ENCODE peak calls at places on chromosomes 16 and 17, in seven cellular contexts. One of them, this sample, is unnamed.

GRCh38 chr17:17108681-17109049 is 66.4 kb downstream of the MPRIP start:
- DNase-seq in IMR-90: no peak
- DNase-seq in mesendoderm: no peak
- DNase-seq in trophoblast cell: no peak
- DNase-seq in mesenchymal stem cell: no peak
- DNase-seq in H9: no peak
- DNase-seq in H1: no peak
- DNase-seq in this sample: no peak

GRCh38 chr17:68675723-68676122 is 74.6 kb upstream of the FAM20A start:
- DNase-seq in IMR-90: no peak
- DNase-seq in mesendoderm: no peak
- DNase-seq in trophoblast cell: no peak
- DNase-seq in mesenchymal stem cell: no peak
- DNase-seq in H9: no peak
- DNase-seq in H1: no peak
- DNase-seq in this sample: no peak

GRCh38 chr16:23534868-23535860 is 22.0 kb downstream of the EARS2 start:
- DNase-seq in IMR-90: peak
- DNase-seq in mesendoderm: no peak
- DNase-seq in trophoblast cell: peak
- DNase-seq in mesenchymal stem cell: no peak
- DNase-seq in H9: no peak
- DNase-seq in H1: no peak
- DNase-seq in this sample: no peak

GRCh38 chr17:77322284-77322533 is 181.4 kb downstream of the SEC14L1 start:
- DNase-seq in IMR-90: no peak
- DNase-seq in mesendoderm: no peak
- DNase-seq in trophoblast cell: no peak
- DNase-seq in mesenchymal stem cell: no peak
- DNase-seq in H9: no peak
- DNase-seq in H1: no peak
- DNase-seq in this sample: no peak

GRCh38 chr16:65323655-65324237 is 201.9 kb upstream of the CDH11 start:
- DNase-seq in IMR-90: no peak
- DNase-seq in mesendoderm: no peak
- DNase-seq in trophoblast cell: no peak
- DNase-seq in mesenchymal stem cell: no peak
- DNase-seq in H9: no peak
- DNase-seq in H1: no peak
- DNase-seq in this sample: no peak

GRCh38 chr16:35398208-35398607 is 1938.8 kb downstream of the TP53TG3F start:
- DNase-seq in IMR-90: no peak
- DNase-seq in mesendoderm: no peak
- DNase-seq in trophoblast cell: no peak
- DNase-seq in mesenchymal stem cell: no peak
- DNase-seq in H9: no peak
- DNase-seq in H1: no peak
- DNase-seq in this sample: no peak

GRCh38 chr17:79739148-79740062 is 8.7 kb downstream of the ENPP7 start:
- DNase-seq in IMR-90: no peak
- DNase-seq in mesendoderm: no peak
- DNase-seq in trophoblast cell: no peak
- DNase-seq in mesenchymal stem cell: no peak
- DNase-seq in H9: no peak
- DNase-seq in H1: no peak
- DNase-seq in this sample: no peak

GRCh38 chr17:77840576-77841160 is 117.8 kb upstream of the TNRC6C start:
- DNase-seq in IMR-90: no peak
- DNase-seq in mesendoderm: no peak
- DNase-seq in trophoblast cell: no peak
- DNase-seq in mesenchymal stem cell: no peak
- DNase-seq in H9: no peak
- DNase-seq in H1: no peak
- DNase-seq in this sample: no peak

GRCh38 chr16:84354306-84354705 is 14.0 kb upstream of the ATP2C2 start:
- DNase-seq in IMR-90: no peak
- DNase-seq in mesendoderm: no peak
- DNase-seq in trophoblast cell: peak
- DNase-seq in mesenchymal stem cell: no peak
- DNase-seq in H9: no peak
- DNase-seq in H1: no peak
- DNase-seq in this sample: no peak

GRCh38 chr16:28572659-28573510 is 19.2 kb downstream of the SGF29 start:
- DNase-seq in IMR-90: peak
- DNase-seq in mesendoderm: peak
- DNase-seq in trophoblast cell: no peak
- DNase-seq in mesenchymal stem cell: peak
- DNase-seq in H9: no peak
- DNase-seq in H1: no peak
- DNase-seq in this sample: peak

GRCh38 chr16:24070851-24071250 is 185.3 kb upstream of the CACNG3 start:
- DNase-seq in IMR-90: peak
- DNase-seq in mesendoderm: peak
- DNase-seq in trophoblast cell: peak
- DNase-seq in mesenchymal stem cell: no peak
- DNase-seq in H9: peak
- DNase-seq in H1: peak
- DNase-seq in this sample: peak

GRCh38 chr16:20846030-20846429 is 39.7 kb downstream of the REXO5 start:
- DNase-seq in IMR-90: no peak
- DNase-seq in mesendoderm: no peak
- DNase-seq in trophoblast cell: no peak
- DNase-seq in mesenchymal stem cell: no peak
- DNase-seq in H9: no peak
- DNase-seq in H1: no peak
- DNase-seq in this sample: no peak

GRCh38 chr17:29148790-29149430 is 31.3 kb downstream of the MYO18A start:
- DNase-seq in IMR-90: peak
- DNase-seq in mesendoderm: peak
- DNase-seq in trophoblast cell: peak
- DNase-seq in mesenchymal stem cell: peak
- DNase-seq in H9: peak
- DNase-seq in H1: peak
- DNase-seq in this sample: peak

GRCh38 chr16:67673712-67674580 is 7.3 kb downstream of the C16orf86 start:
- DNase-seq in IMR-90: no peak
- DNase-seq in mesendoderm: no peak
- DNase-seq in trophoblast cell: no peak
- DNase-seq in mesenchymal stem cell: no peak
- DNase-seq in H9: no peak
- DNase-seq in H1: no peak
- DNase-seq in this sample: no peak

GRCh38 chr17:61689610-61690180 is 98.7 kb upstream of the NACA2 start:
- DNase-seq in IMR-90: peak
- DNase-seq in mesendoderm: no peak
- DNase-seq in trophoblast cell: no peak
- DNase-seq in mesenchymal stem cell: peak
- DNase-seq in H9: no peak
- DNase-seq in H1: no peak
- DNase-seq in this sample: no peak

GRCh38 chr16:75576384-75576811 is 10.2 kb downstream of the GABARAPL2 start:
- DNase-seq in IMR-90: no peak
- DNase-seq in mesendoderm: no peak
- DNase-seq in trophoblast cell: no peak
- DNase-seq in mesenchymal stem cell: no peak
- DNase-seq in H9: no peak
- DNase-seq in H1: no peak
- DNase-seq in this sample: no peak

GRCh38 chr16:50719401-50720337 is 22.2 kb upstream of the CYLD start:
- DNase-seq in IMR-90: no peak
- DNase-seq in mesendoderm: peak
- DNase-seq in trophoblast cell: peak
- DNase-seq in mesenchymal stem cell: no peak
- DNase-seq in H9: peak
- DNase-seq in H1: peak
- DNase-seq in this sample: no peak

GRCh38 chr17:5413682-5414081 is 5.8 kb downstream of the NUP88 start:
- DNase-seq in IMR-90: peak
- DNase-seq in mesendoderm: peak
- DNase-seq in trophoblast cell: no peak
- DNase-seq in mesenchymal stem cell: peak
- DNase-seq in H9: no peak
- DNase-seq in H1: no peak
- DNase-seq in this sample: no peak

GRCh38 chr17:64537488-64537887 is 30.7 kb downstream of the CEP95 start:
- DNase-seq in IMR-90: no peak
- DNase-seq in mesendoderm: no peak
- DNase-seq in trophoblast cell: no peak
- DNase-seq in mesenchymal stem cell: no peak
- DNase-seq in H9: no peak
- DNase-seq in H1: no peak
- DNase-seq in this sample: no peak

GRCh38 chr17:73785466-73785865 is 141.2 kb upstream of the SDK2 start:
- DNase-seq in IMR-90: no peak
- DNase-seq in mesendoderm: no peak
- DNase-seq in trophoblast cell: no peak
- DNase-seq in mesenchymal stem cell: no peak
- DNase-seq in H9: no peak
- DNase-seq in H1: no peak
- DNase-seq in this sample: no peak

GRCh38 chr17:73791121-73791520 is 146.9 kb upstream of the SDK2 start:
- DNase-seq in IMR-90: no peak
- DNase-seq in mesendoderm: no peak
- DNase-seq in trophoblast cell: no peak
- DNase-seq in mesenchymal stem cell: no peak
- DNase-seq in H9: no peak
- DNase-seq in H1: no peak
- DNase-seq in this sample: no peak

GRCh38 chr17:73787036-73787720 is 142.9 kb upstream of the SDK2 start:
- DNase-seq in IMR-90: no peak
- DNase-seq in mesendoderm: peak
- DNase-seq in trophoblast cell: no peak
- DNase-seq in mesenchymal stem cell: no peak
- DNase-seq in H9: no peak
- DNase-seq in H1: no peak
- DNase-seq in this sample: peak

GRCh38 chr17:73786286-73786743 is 142.1 kb upstream of the SDK2 start:
- DNase-seq in IMR-90: no peak
- DNase-seq in mesendoderm: peak
- DNase-seq in trophoblast cell: no peak
- DNase-seq in mesenchymal stem cell: no peak
- DNase-seq in H9: peak
- DNase-seq in H1: peak
- DNase-seq in this sample: peak

DNA sequence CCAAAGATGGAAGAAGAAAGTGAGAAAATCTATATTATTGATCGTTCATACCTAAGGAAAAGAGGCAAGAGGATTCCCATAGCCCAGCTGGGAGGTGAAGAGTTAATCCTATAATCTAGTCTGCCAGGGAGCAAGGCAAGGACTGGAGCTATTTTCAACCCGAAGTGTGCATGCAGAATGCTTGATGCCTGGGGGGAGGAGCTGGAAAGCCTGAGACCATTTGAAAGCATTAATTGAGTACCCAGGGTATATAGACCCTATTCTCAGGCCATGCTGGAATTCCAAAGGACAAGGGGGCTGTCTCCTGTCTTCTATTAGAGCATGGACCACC is 143.4 kb upstream of the SDK2 start:
- DNase-seq in IMR-90: no peak
- DNase-seq in mesendoderm: no peak
- DNase-seq in trophoblast cell: no peak
- DNase-seq in mesenchymal stem cell: no peak
- DNase-seq in H9: no peak
- DNase-seq in H1: no peak
- DNase-seq in this sample: peak
- H3K18ac ChIP-seq in IMR-90: no peak
- H3K18ac ChIP-seq in mesendoderm: no peak
- H3K18ac ChIP-seq in trophoblast cell: no peak
- H3K18ac ChIP-seq in mesenchymal stem cell: no peak
- H3K18ac ChIP-seq in H9: no peak
- H3K18ac ChIP-seq in H1: no peak
- H3K18ac ChIP-seq in this sample: peak

GRCh38 chr17:32769846-32770245 is 107.1 kb downstream of the MYO1D start:
- DNase-seq in IMR-90: no peak
- DNase-seq in mesendoderm: peak
- DNase-seq in trophoblast cell: peak
- DNase-seq in mesenchymal stem cell: no peak
- DNase-seq in H9: no peak
- DNase-seq in H1: no peak
- DNase-seq in this sample: no peak
- H3K18ac ChIP-seq in IMR-90: no peak
- H3K18ac ChIP-seq in mesendoderm: no peak
- H3K18ac ChIP-seq in trophoblast cell: no peak
- H3K18ac ChIP-seq in mesenchymal stem cell: no peak
- H3K18ac ChIP-seq in H9: no peak
- H3K18ac ChIP-seq in H1: no peak
- H3K18ac ChIP-seq in this sample: no peak

DNA sequence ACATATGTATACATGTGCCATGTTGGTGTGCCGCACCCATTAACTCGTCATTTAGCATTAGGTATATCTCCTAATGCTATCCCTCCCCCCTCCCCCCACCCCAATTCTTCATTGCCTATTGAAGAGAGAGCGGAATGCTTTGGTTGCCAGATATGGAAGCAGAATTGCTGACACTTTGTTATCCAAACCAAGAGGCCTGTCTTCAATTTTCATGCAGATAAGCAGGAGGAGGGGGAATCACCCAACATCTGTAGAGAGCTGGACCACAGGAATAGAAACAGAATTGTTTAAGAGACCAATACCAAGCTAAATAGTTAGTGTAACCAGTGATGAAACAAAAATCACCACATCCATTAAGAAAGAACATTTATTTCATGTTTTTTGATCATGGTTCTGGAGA is 7.1 kb downstream of the ASPA start:
- DNase-seq in IMR-90: no peak
- DNase-seq in mesendoderm: no peak
- DNase-seq in trophoblast cell: no peak
- DNase-seq in mesenchymal stem cell: no peak
- DNase-seq in H9: peak
- DNase-seq in H1: no peak
- DNase-seq in this sample: no peak
- H3K18ac ChIP-seq in IMR-90: no peak
- H3K18ac ChIP-seq in mesendoderm: no peak
- H3K18ac ChIP-seq in trophoblast cell: no peak
- H3K18ac ChIP-seq in mesenchymal stem cell: no peak
- H3K18ac ChIP-seq in H9: no peak
- H3K18ac ChIP-seq in H1: no peak
- H3K18ac ChIP-seq in this sample: no peak

GRCh38 chr17:59496178-59496577 is 69.2 kb upstream of the DHX40 start:
- DNase-seq in IMR-90: no peak
- DNase-seq in mesendoderm: no peak
- DNase-seq in trophoblast cell: no peak
- DNase-seq in mesenchymal stem cell: no peak
- DNase-seq in H9: no peak
- DNase-seq in H1: no peak
- DNase-seq in this sample: no peak

GRCh38 chr17:59494757-59495368 is 70.5 kb upstream of the DHX40 start:
- DNase-seq in IMR-90: no peak
- DNase-seq in mesendoderm: no peak
- DNase-seq in trophoblast cell: no peak
- DNase-seq in mesenchymal stem cell: no peak
- DNase-seq in H9: no peak
- DNase-seq in H1: no peak
- DNase-seq in this sample: no peak

GRCh38 chr17:59492091-59492451 is 73.3 kb upstream of the DHX40 start:
- DNase-seq in IMR-90: no peak
- DNase-seq in mesendoderm: peak
- DNase-seq in trophoblast cell: peak
- DNase-seq in mesenchymal stem cell: no peak
- DNase-seq in H9: no peak
- DNase-seq in H1: no peak
- DNase-seq in this sample: no peak

GRCh38 chr17:59491353-59492090 is 73.9 kb upstream of the DHX40 start:
- DNase-seq in IMR-90: no peak
- DNase-seq in mesendoderm: no peak
- DNase-seq in trophoblast cell: no peak
- DNase-seq in mesenchymal stem cell: no peak
- DNase-seq in H9: no peak
- DNase-seq in H1: no peak
- DNase-seq in this sample: no peak

GRCh38 chr17:59493867-59494266 is 71.5 kb upstream of the DHX40 start:
- DNase-seq in IMR-90: no peak
- DNase-seq in mesendoderm: peak
- DNase-seq in trophoblast cell: peak
- DNase-seq in mesenchymal stem cell: no peak
- DNase-seq in H9: no peak
- DNase-seq in H1: no peak
- DNase-seq in this sample: peak
- H3K18ac ChIP-seq in IMR-90: no peak
- H3K18ac ChIP-seq in mesendoderm: no peak
- H3K18ac ChIP-seq in trophoblast cell: no peak
- H3K18ac ChIP-seq in mesenchymal stem cell: no peak
- H3K18ac ChIP-seq in H9: no peak
- H3K18ac ChIP-seq in H1: no peak
- H3K18ac ChIP-seq in this sample: no peak